ENCODE peak calls at places on chromosomes 13 and 19, in seven cellular contexts. X is KBM-7, N is SHP77, L is DMS53, Q is AG04450, Y is NCI-H460, M is anterior cingulate cortex. S is an unnamed sample.

GRCh38 chr13:42420304-42420703 is 148.4 kb downstream of the AKAP11 start:
- DNase-seq in X (no peak), Q (no peak), N (no peak), M (no peak), L (no peak), Y (no peak), S (no peak)

GRCh38 chr19:10655457-10656312 is 1.5 kb downstream of the ILF3 start:
- DNase-seq in N (no peak), Y (no peak), M (peak), X (peak), L (peak), Q (no peak), S (no peak)

GRCh38 chr19:18280247-18281081 is 958 bp downstream of the JUND start:
- DNase-seq in L (peak), Y (peak), M (peak), Q (no peak), X (peak), N (peak), S (peak)

GRCh38 chr13:40564342-40564997 is 102.0 kb downstream of the FOXO1 start:
- DNase-seq in Q (no peak), N (no peak), Y (no peak), M (no peak), X (no peak), L (no peak), S (no peak)

GRCh38 chr19:48961051-48961649 is 4.0 kb upstream of the FTL start:
- DNase-seq in Q (no peak), X (no peak), Y (no peak), N (peak), M (no peak), L (peak), S (no peak)

GRCh38 chr13:113920173-113920572 is 53.7 kb downstream of the C13orf46 start:
- DNase-seq in L (no peak), Q (no peak), M (no peak), X (no peak), N (no peak), Y (no peak), S (no peak)

GRCh38 chr13:26786651-26787295 is 26.2 kb upstream of the GPR12 start:
- DNase-seq in M (no peak), N (no peak), L (no peak), Q (no peak), Y (no peak), X (no peak), S (no peak)

GRCh38 chr19:45834970-45835369 is 19.9 kb upstream of the RSPH6A start:
- DNase-seq in X (no peak), N (no peak), Q (no peak), M (no peak), L (peak), Y (no peak), S (no peak)

GRCh38 chr13:45863716-45864590 is 12.4 kb upstream of the SIAH3 start:
- DNase-seq in Q (no peak), M (peak), N (no peak), Y (no peak), L (peak), X (no peak), S (no peak)

GRCh38 chr19:19054939-19055440 is 8.8 kb upstream of the SLC25A42 start:
- DNase-seq in X (no peak), N (no peak), Q (no peak), M (no peak), Y (no peak), L (no peak), S (no peak)

GRCh38 chr13:35874704-35875103 is 256.5 kb downstream of the DCLK1 start:
- DNase-seq in Y (no peak), X (no peak), L (no peak), Q (no peak), N (no peak), M (no peak), S (no peak)

GRCh38 chr19:28289294-28290063 is 923.5 kb downstream of the UQCRFS1 start:
- DNase-seq in X (no peak), N (peak), M (peak), L (no peak), Y (no peak), Q (no peak), S (no peak)

GRCh38 chr13:94708031-94708571 is 4.2 kb downstream of the SOX21 start:
- DNase-seq in X (no peak), N (no peak), Q (no peak), L (no peak), M (peak), Y (no peak), S (no peak)

GRCh38 chr19:15432018-15432494 is 13.3 kb upstream of the AKAP8L start:
- DNase-seq in M (no peak), L (peak), N (no peak), Y (no peak), Q (no peak), X (peak), S (peak)

GRCh38 chr13:47546265-47546962 is 454.7 kb downstream of the SUCLA2 start:
- DNase-seq in L (no peak), Q (no peak), N (no peak), X (no peak), M (no peak), Y (no peak), S (no peak)

S was measured in A549.